ENCODE peak calls at places on chromosomes 13 and 19, in eight cellular contexts. M is GM23338, Q is stomach, L is suprapubic skin, P is transverse colon, Y is breast epithelium, F is HepG2, T is SK-N-MC. N is an unnamed sample.

GRCh38 chr19:16698914-16699313 is 20.7 kb upstream of the NWD1 start:
- DNase-seq in M (no peak), Q (no peak), L (no peak), P (peak), Y (peak), F (no peak), T (no peak), N (peak)

GRCh38 chr19:33377586-33378475 is 4.3 kb downstream of the CEBPG start:
- DNase-seq in M (no peak), Q (no peak), L (peak), P (no peak), Y (no peak), F (no peak), T (no peak), N (peak)

GRCh38 chr19:50994129-50994528 is 7.3 kb downstream of the KLK8 start:
- DNase-seq in M (no peak), Q (no peak), L (no peak), P (no peak), Y (no peak), F (no peak), T (no peak), N (peak)

GRCh38 chr13:25843692-25844091 is 208.1 kb downstream of the SHISA2 start:
- DNase-seq in M (no peak), Q (no peak), L (no peak), P (no peak), Y (no peak), F (no peak), T (no peak), N (no peak)

GRCh38 chr19:56084835-56085536 is 36.1 kb downstream of the ZNF787 start:
- DNase-seq in M (no peak), Q (no peak), L (no peak), P (no peak), Y (peak), F (no peak), T (no peak), N (no peak)

GRCh38 chr19:8251025-8251472 is 41.9 kb downstream of the CERS4 start:
- DNase-seq in M (no peak), Q (peak), L (peak), P (peak), Y (peak), F (no peak), T (no peak), N (peak)

GRCh38 chr13:103371271-103371670 is 305.1 kb upstream of the SLC10A2 start:
- DNase-seq in M (no peak), Q (no peak), L (no peak), P (no peak), Y (no peak), F (no peak), T (no peak), N (no peak)

GRCh38 chr13:26538363-26539317 is 18.8 kb upstream of the WASF3 start:
- DNase-seq in M (no peak), Q (no peak), L (no peak), P (no peak), Y (no peak), F (no peak), T (no peak), N (no peak)

GRCh38 chr13:50400930-50401553 is 385.8 kb downstream of the KCNRG start:
- DNase-seq in M (no peak), Q (no peak), L (no peak), P (no peak), Y (no peak), F (peak), T (no peak), N (no peak)

GRCh38 chr13:95301135-95301946 is at the start of gene ABCC4:
- DNase-seq in M (peak), Q (peak), L (no peak), P (peak), Y (no peak), F (peak), T (no peak), N (peak)

GRCh38 chr13:30711375-30711774 is 24.0 kb upstream of the ALOX5AP start:
- DNase-seq in M (no peak), Q (no peak), L (no peak), P (no peak), Y (no peak), F (no peak), T (no peak), N (no peak)

GRCh38 chr13:30865131-30866009 is 40.7 kb upstream of the MEDAG start:
- DNase-seq in M (peak), Q (peak), L (peak), P (peak), Y (peak), F (peak), T (peak), N (peak)

GRCh38 chr19:4501005-4501591 is 17.2 kb downstream of the PLIN4 start:
- DNase-seq in M (no peak), Q (no peak), L (no peak), P (no peak), Y (no peak), F (no peak), T (no peak), N (peak)

GRCh38 chr19:41328818-41329220 is 18.8 kb downstream of the CCDC97 start:
- DNase-seq in M (no peak), Q (no peak), L (no peak), P (no peak), Y (no peak), F (no peak), T (no peak), N (no peak)
- H3K27ac ChIP-seq in M (no peak), Q (peak), L (no peak), P (peak), Y (peak), F (no peak), T (no peak), N (peak)

GRCh38 chr13:24271611-24272451 is 37.5 kb upstream of the C1QTNF9 start:
- DNase-seq in M (no peak), Q (peak), L (no peak), P (peak), Y (peak), F (peak), T (no peak), N (peak)
- TF ChIP-seq POLR2AphosphoS5 in M (no peak), Q (no peak), L (no peak), P (peak), Y (no peak), F (peak), T (no peak), N (no peak)

GRCh38 chr19:2810141-2811091 is 9.3 kb upstream of the ZNF554 start:
- DNase-seq in M (no peak), Q (no peak), L (no peak), P (no peak), Y (no peak), F (no peak), T (no peak), N (no peak)
- H3K27ac ChIP-seq in M (no peak), Q (no peak), L (no peak), P (peak), Y (no peak), F (peak), T (no peak), N (no peak)

GRCh38 chr13:74557870-74558269 is 423.7 kb upstream of the KLF12 start:
- DNase-seq in M (no peak), Q (no peak), L (no peak), P (no peak), Y (no peak), F (no peak), T (no peak), N (no peak)

GRCh38 chr13:74560325-74560724 is 426.1 kb upstream of the KLF12 start:
- DNase-seq in M (no peak), Q (no peak), L (no peak), P (no peak), Y (no peak), F (no peak), T (no peak), N (no peak)

GRCh38 chr13:74562381-74562780 is 428.2 kb upstream of the KLF12 start:
- DNase-seq in M (no peak), Q (no peak), L (no peak), P (no peak), Y (no peak), F (no peak), T (no peak), N (no peak)
- TF ChIP-seq POLR2AphosphoS5 in M (no peak), Q (no peak), L (no peak), P (no peak), Y (no peak), F (no peak), T (no peak), N (no peak)

GRCh38 chr19:39963860-39964259 is 7.1 kb upstream of the PSMC4 start:
- DNase-seq in M (no peak), Q (peak), L (no peak), P (no peak), Y (no peak), F (no peak), T (no peak), N (no peak)
- H3K27ac ChIP-seq in M (no peak), Q (peak), L (no peak), P (no peak), Y (no peak), F (no peak), T (peak), N (no peak)

GRCh38 chr13:98365291-98365690 is 188.2 kb upstream of the RNF113B start:
- DNase-seq in M (no peak), Q (no peak), L (no peak), P (no peak), Y (no peak), F (no peak), T (no peak), N (no peak)
- TF ChIP-seq POLR2AphosphoS5 in M (no peak), Q (no peak), L (no peak), P (no peak), Y (no peak), F (no peak), T (no peak), N (no peak)

DNA sequence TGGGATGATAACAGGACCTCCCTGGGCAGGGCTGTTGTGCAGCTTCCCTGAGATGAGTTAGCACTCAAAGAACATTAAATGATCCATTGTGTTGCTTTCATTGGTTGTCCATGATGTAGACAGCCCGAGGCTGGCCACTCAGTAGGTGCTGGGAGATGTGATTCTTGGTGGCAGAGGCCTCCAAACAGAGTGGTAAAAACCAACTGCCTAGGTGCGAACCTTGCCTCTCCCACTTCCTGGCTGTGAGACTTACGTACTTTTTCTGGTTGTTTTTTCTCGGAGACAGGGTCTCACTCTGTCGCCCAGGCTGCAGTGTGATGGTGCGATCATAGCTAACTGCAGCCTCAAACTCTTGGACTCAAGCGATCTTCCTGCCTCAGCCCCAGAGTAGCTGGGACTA is 6.2 kb downstream of the SARS2 start:
- DNase-seq in M (no peak), Q (no peak), L (no peak), P (no peak), Y (no peak), F (no peak), T (no peak), N (no peak)
- H3K27ac ChIP-seq in M (no peak), Q (no peak), L (no peak), P (no peak), Y (no peak), F (no peak), T (no peak), N (no peak)

DNA sequence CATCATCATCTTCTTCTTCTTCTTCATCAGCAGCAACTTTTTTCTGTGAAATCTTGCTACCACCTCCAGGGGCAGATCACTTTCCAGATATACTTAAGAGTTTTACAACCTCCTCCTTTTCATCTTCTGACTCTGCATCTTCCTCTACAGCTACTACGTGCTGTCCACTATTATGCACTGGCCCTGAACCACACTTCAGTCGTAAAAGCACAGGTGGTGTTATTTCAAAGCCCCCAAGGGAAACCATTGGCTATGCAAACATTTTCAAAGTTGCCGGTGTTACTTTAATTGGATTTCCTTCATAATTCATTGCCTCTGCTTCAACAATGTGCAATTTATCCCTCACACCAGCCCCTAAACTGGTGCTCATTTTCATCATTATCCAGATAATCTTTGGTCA is 75.0 kb downstream of the POLR1D start:
- DNase-seq in M (no peak), Q (no peak), L (no peak), P (no peak), Y (no peak), F (no peak), T (no peak), N (no peak)
- TF ChIP-seq POLR2AphosphoS5 in M (no peak), Q (no peak), L (no peak), P (no peak), Y (no peak), F (no peak), T (no peak), N (no peak)

DNA sequence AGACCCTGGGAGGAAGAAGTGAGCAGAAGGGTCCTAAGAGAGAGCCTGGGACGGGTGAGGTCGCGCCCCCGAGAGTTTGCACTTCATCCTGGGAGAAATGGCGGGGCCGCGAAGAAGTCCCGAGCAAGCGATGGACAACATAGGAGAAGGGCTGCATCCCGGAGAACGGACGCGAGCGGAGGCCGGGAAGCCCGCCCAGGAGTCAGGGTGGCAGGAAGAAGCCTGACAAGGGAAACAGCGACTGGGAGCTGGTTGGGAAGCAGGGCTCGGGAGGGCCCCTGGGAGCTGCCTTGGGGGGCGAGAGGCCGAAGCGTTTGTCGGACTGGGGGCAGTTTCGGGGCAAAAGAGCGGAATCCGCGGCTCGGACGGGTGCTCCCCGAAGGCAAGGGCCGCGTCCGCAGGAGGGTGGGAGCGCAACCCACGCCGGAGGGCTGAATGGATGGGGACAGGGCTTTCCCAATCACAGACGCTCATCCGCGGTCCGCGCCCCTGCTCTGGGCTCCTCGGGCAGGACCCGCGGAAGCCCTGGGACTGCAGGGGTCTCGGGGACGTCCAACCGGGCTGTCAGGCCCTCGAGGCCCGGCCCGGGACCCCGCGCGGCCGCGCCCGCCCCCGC is 469 bp downstream of the ABHD17A start:
- DNase-seq in M (no peak), Q (no peak), L (no peak), P (no peak), Y (no peak), F (no peak), T (no peak), N (no peak)
- H3K27ac ChIP-seq in M (no peak), Q (peak), L (peak), P (peak), Y (peak), F (peak), T (no peak), N (peak)